ENCODE peak calls at places on chromosome 20, in five cellular contexts. J, E, F, H and L are unnamed samples.

GRCh38 chr20:35866446-35867202 is 87.7 kb downstream of the SCAND1 start:
- DNase-seq in J (no peak), E (no peak), F (no peak), H (peak), L (no peak)

GRCh38 chr20:63198606-63199005 is 17.3 kb downstream of the YTHDF1 start:
- DNase-seq in H (no peak), J (no peak), F (no peak), E (no peak), L (no peak)

GRCh38 chr20:31682352-31682751 is 40.3 kb downstream of the BCL2L1 start:
- DNase-seq in F (no peak), J (no peak), E (no peak), H (no peak), L (no peak)

GRCh38 chr20:24609757-24610156 is 140.3 kb downstream of the SYNDIG1 start:
- DNase-seq in E (no peak), F (no peak), J (no peak), H (no peak), L (no peak)

GRCh38 chr20:21235713-21236445 is 67.3 kb upstream of the XRN2 start:
- DNase-seq in J (peak), F (peak), H (peak), E (peak), L (peak)

GRCh38 chr20:47782920-47783552 is 2.2 kb downstream of the SULF2 start:
- DNase-seq in J (no peak), E (peak), H (no peak), F (no peak), L (peak)

GRCh38 chr20:50431066-50431450 is 79.1 kb upstream of the PTPN1 start:
- DNase-seq in E (no peak), J (no peak), H (no peak), F (no peak), L (no peak)

GRCh38 chr20:44646023-44646640 is 5.4 kb downstream of the ADA start:
- DNase-seq in H (no peak), F (no peak), J (peak), E (no peak), L (no peak)

GRCh38 chr20:54112221-54112884 is 42.0 kb upstream of the BCAS1 start:
- DNase-seq in F (no peak), H (no peak), E (no peak), J (no peak), L (no peak)

GRCh38 chr20:17659801-17660200 is 22.2 kb downstream of the RRBP1 start:
- DNase-seq in J (no peak), H (no peak), E (no peak), F (no peak), L (no peak)

GRCh38 chr20:944774-945410 is 28.8 kb upstream of the ANGPT4 start:
- DNase-seq in H (no peak), J (no peak), E (no peak), F (no peak), L (no peak)

GRCh38 chr20:8578191-8578690 is 446.2 kb downstream of the PLCB1 start:
- DNase-seq in J (no peak), E (no peak), F (no peak), H (no peak), L (no peak)

GRCh38 chr20:50534567-50534966 is 24.4 kb downstream of the PTPN1 start:
- DNase-seq in H (peak), J (peak), E (no peak), F (no peak), L (no peak)

GRCh38 chr20:49676581-49677291 is 36.9 kb downstream of the B4GALT5 start:
- DNase-seq in F (no peak), E (peak), H (peak), J (peak), L (peak)

GRCh38 chr20:63149531-63150207 is 66.3 kb downstream of the YTHDF1 start:
- DNase-seq in F (no peak), E (no peak), J (peak), H (no peak), L (no peak)

GRCh38 chr20:32767418-32768198 is 5.4 kb downstream of the DNMT3B start:
- DNase-seq in F (no peak), J (no peak), E (no peak), H (no peak), L (peak)